ENCODE peak calls at places on chromosomes 16 and 17, in ten cellular contexts. U is esophagus squamous epithelium, V is stomach, I is spleen, Z is adrenal gland, J is IMR-90, O is A549, D is breast epithelium, R is HCT116, M is heart left ventricle. C is an unnamed sample. For H3K9me3, the result is how much of the 10 kb centered on the place peaks cover.

GRCh38 chr16:11064846-11065245 is 120.5 kb downstream of the CLEC16A start:
- DNase-seq in U (no peak), V (no peak), I (no peak), Z (no peak), J (no peak), O (no peak), D (no peak), R (no peak), M (no peak), C (no peak)

GRCh38 chr16:57892447-57893096 is 78.4 kb downstream of the CNGB1 start:
- DNase-seq in U (no peak), V (peak), I (peak), Z (peak), J (no peak), O (no peak), D (no peak), R (no peak), M (no peak), C (no peak)

GRCh38 chr16:3235856-3236669 is 1.1 kb upstream of the ZNF200 start:
- DNase-seq in U (no peak), V (peak), I (peak), Z (peak), J (no peak), O (no peak), D (no peak), R (no peak), M (peak), C (peak)

GRCh38 chr17:4001048-4001590 is 36.9 kb upstream of the ATP2A3 start:
- DNase-seq in U (no peak), V (no peak), I (no peak), Z (no peak), J (no peak), O (no peak), D (no peak), R (no peak), M (no peak), C (peak)

GRCh38 chr17:282000-282911 is 70.4 kb downstream of the RPH3AL start:
- DNase-seq in U (no peak), V (no peak), I (peak), Z (peak), J (no peak), O (no peak), D (no peak), R (no peak), M (peak), C (peak)

GRCh38 chr17:75077490-75078096 is 10.2 kb upstream of the SLC16A5 start:
- DNase-seq in U (no peak), V (peak), I (peak), Z (peak), J (no peak), O (no peak), D (no peak), R (no peak), M (peak), C (peak)

GRCh38 chr17:41527076-41528023 is 758 bp downstream of the KRT19 start:
- DNase-seq in U (no peak), V (peak), I (no peak), Z (no peak), J (no peak), O (no peak), D (no peak), R (no peak), M (no peak), C (no peak)

GRCh38 chr16:85928411-85928820 is 29.5 kb downstream of the IRF8 start:
- DNase-seq in U (no peak), V (no peak), I (no peak), Z (peak), J (peak), O (no peak), D (no peak), R (no peak), M (peak), C (peak)

GRCh38 chr17:27570578-27570914 is 60.4 kb upstream of the LGALS9 start:
- DNase-seq in U (no peak), V (no peak), I (peak), Z (no peak), J (no peak), O (no peak), D (no peak), R (no peak), M (no peak), C (no peak)

GRCh38 chr17:29018788-29019474 is 13.1 kb upstream of the SEZ6 start:
- DNase-seq in U (no peak), V (no peak), I (no peak), Z (no peak), J (no peak), O (no peak), D (no peak), R (no peak), M (no peak), C (no peak)

DNA sequence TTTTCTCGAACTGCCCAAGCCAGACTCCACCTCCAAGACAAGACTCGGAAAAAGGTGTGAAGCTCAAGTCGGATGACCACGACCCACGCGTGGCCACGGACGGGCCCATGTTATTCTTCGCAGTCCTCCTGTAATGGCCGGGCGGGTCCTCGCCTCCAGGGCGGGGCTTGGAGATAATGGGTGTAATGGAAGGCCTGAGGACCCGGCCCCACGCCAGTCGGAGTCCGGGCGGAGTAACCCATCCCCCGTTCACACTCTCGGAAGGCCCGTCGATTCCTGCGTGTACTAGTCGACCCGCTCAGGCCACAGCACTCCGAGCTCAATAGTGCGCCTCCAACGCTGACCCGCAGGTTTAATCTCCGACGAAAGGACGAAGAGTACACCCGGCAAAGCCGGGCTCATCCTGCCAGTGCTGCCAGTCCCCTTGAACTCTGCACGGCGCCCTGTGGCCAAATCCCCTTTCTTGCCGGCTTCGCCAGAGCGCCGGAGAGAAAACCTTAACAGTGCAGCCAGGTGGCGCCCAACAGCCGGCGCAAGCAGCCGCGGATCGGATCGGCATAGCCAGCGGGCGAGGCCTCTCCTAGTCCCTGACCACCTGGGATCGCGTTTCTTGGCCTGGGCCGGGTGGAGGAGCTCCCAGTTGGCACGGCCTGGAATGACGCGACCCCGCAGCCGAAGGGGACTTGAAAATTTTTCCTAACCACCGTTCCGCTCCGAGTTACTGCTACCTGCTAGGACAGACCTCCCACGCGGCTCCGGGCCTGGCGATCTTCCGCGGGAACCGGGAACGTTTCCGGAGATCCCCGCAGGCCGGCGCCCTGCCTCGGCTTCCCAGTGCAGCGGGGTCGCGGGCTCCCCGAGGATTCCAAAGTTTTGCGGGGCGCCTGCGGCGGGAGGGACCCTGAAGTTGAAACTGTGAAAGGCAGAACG is 762.0 kb downstream of the KCNJ18 start:
- DNase-seq in U (no peak), V (no peak), I (no peak), Z (no peak), J (no peak), O (no peak), D (no peak), R (no peak), M (no peak), C (no peak)
- H3K9me3 ChIP-seq in U (under half), V (under half), I (under half), Z (under half), J (under half), O (under half), D (under half), R (under half), M (under half), C (under half)

DNA sequence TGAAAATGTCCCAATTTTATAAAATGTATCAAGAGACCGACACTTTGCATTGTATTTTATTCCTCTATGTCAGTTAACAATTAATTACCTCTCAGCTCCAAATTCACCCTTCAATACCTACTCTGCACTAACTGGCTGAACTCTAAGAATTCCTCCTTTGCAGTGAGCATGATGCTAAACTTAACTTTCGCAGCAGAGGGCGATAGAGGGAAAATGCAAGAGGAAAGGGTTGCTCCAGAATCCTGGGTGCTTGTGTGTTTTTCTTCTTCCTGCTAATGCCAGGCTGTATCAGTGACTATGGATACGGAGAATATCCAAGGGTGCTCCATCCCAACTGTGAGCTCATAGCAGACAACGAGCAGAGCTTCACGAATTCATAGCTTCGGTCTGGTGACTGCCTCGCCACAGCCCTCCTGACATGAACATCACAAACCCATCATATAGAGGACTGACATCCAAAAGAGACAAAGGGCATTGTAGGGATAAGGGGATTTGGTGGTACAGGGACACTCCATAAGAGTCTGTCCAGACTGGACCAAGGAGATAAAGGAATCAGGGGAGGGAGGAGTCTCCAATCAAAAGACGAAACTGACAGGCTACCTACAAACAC is 172.9 kb downstream of the STX8 start:
- DNase-seq in U (no peak), V (no peak), I (no peak), Z (no peak), J (peak), O (peak), D (no peak), R (peak), M (no peak), C (no peak)
- TF ChIP-seq CTCF in U (peak), V (no peak), I (no peak), Z (peak), J (peak), O (peak), D (no peak), R (peak), M (no peak), C (peak)

DNA sequence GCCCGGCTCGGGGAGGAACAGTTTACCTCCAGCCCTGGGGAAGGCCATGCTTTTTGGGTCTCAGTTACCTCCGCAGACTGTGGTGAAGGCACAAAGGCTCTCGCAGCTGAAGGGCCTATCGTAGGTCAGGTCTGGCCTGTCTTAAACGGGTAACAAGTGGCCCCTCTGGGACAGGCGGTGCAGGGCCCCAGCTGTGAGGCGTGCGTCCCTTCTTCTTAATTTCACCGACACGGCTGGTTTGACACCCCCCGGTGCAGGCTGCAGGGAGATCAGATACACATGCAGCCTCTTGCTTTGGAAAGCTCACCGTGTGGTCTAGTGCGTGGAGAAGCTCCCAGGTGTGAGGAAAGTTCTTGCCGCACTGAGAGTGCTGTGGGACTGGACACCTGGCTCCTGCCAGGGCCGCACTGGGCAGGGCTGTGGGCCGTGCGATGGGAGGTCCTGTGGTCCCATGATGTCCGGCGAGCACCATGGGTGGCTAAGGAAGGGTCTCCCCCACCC is 162.4 kb downstream of the BANP start:
- DNase-seq in U (no peak), V (no peak), I (no peak), Z (no peak), J (no peak), O (no peak), D (no peak), R (no peak), M (no peak), C (no peak)
- TF ChIP-seq POLR2A in U (no peak), V (no peak), I (no peak), Z (no peak), J (no peak), O (no peak), D (no peak), R (no peak), M (no peak), C (no peak)

GRCh38 chr16:31745900-31746299 is 127.7 kb upstream of the ZNF267 start:
- DNase-seq in U (no peak), V (no peak), I (no peak), Z (no peak), J (no peak), O (no peak), D (no peak), R (no peak), M (no peak), C (no peak)
- H3K9me3 ChIP-seq in U (under half), V (half or more), I (half or more), Z (under half), J (under half), O (half or more), D (half or more), R (under half), M (half or more), C (half or more)

DNA sequence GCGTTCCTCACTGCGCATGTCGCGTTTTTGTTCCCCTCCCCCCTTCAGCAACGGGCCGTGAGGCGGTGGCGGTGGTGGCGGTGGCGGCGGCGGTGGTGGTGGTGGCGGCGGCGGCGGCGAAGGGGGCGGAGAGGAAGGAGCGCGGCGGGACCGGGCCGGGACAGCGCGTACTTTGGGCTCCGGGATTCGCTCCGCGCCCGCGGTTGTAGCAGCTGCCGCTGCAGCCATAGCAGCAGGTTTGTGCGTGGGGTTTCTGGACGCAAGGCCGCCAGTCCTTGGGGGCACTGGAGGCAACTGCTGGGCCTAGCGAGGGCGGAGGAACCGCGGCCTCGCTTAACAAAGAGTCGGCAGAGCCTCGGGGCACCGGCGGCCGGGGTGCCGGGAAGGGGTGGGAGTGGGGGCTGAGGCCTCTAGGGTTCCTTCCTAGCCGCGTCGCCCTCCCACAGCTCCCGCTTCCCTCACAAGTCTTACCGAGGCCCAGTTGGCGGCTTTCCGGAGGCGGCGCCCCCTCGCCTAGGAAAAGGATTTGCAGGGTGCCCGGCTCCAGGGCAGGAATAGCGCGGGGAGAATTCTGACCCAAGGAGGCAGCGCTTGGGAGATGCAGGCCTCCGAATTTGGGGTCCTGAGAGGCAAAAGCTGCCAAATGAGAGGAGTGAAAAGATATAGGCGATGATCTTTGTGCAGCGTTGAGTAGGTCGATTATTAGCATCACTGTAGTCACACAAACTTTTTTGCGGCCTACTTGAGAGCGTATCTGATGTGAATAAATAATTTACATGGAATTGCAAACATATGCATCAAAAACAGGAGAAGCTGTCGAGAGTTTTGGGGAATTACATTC is at the start of gene DDX42:
- DNase-seq in U (peak), V (peak), I (peak), Z (peak), J (peak), O (peak), D (peak), R (no peak), M (peak), C (peak)
- TF ChIP-seq CTCF in U (no peak), V (no peak), I (no peak), Z (peak), J (peak), O (no peak), D (no peak), R (no peak), M (no peak), C (no peak)